ENCODE peak calls at places on chromosomes 3 and 15, in seven cellular contexts. B is NCI-H1092; D is NCI-H2081; G is posterior cingulate gyrus; F is stimulated activated CD8-positive, alpha-beta memory T cell treated with anti-CD3 and anti-CD28 coated beads, Interleukin-2, amount 100 ng/mL, for 48 hours; A is ELF-1; E is transverse colon. H is an unnamed sample.

GRCh38 chr15:51917493-51917892 is 54.1 kb downstream of the LEO1 start:
- DNase-seq in A (peak), E (no peak), F (no peak), D (peak), G (no peak), B (no peak), H (no peak)

GRCh38 chr15:30001592-30001991 is 81.2 kb upstream of the GOLGA8J start:
- DNase-seq in G (peak), F (no peak), B (no peak), E (no peak), D (no peak), A (no peak), H (peak)

GRCh38 chr15:27796405-27797085 is 302.6 kb downstream of the OCA2 start:
- DNase-seq in E (no peak), B (peak), F (no peak), D (peak), G (no peak), A (no peak), H (no peak)

GRCh38 chr3:1190576-1190975 is 97.8 kb downstream of the CNTN6 start:
- DNase-seq in D (no peak), E (no peak), F (no peak), B (no peak), A (no peak), G (no peak), H (no peak)

GRCh38 chr3:67653425-67654098 is 850 bp downstream of the SUCLG2 start:
- DNase-seq in G (no peak), B (no peak), A (no peak), D (peak), E (no peak), F (no peak), H (no peak)

GRCh38 chr3:129278970-129279906 is 568 bp downstream of the HMCES start:
- DNase-seq in F (peak), B (peak), D (peak), E (peak), G (peak), A (peak), H (no peak)

GRCh38 chr15:99961011-99961441 is 227.8 kb upstream of the LYSMD4 start:
- DNase-seq in B (no peak), A (peak), D (no peak), F (no peak), E (no peak), G (no peak), H (no peak)

GRCh38 chr3:78823859-78824258 is 943.9 kb downstream of the ROBO1 start:
- DNase-seq in A (no peak), E (no peak), D (no peak), F (no peak), B (no peak), G (no peak), H (no peak)

GRCh38 chr3:194333981-194334320 is 17.2 kb downstream of the CPN2 start:
- DNase-seq in F (no peak), G (no peak), E (no peak), A (no peak), D (no peak), B (no peak), H (no peak)

GRCh38 chr3:34783881-34784280 is 855.4 kb upstream of the ARPP21 start:
- DNase-seq in A (no peak), F (no peak), D (no peak), G (no peak), B (no peak), E (no peak), H (no peak)

GRCh38 chr15:97963779-97964178 is 3.3 kb downstream of the ARRDC4 start:
- DNase-seq in F (no peak), D (no peak), E (peak), A (no peak), G (no peak), B (no peak), H (no peak)

GRCh38 chr3:171256445-171257250 is 203.6 kb downstream of the TNIK start:
- DNase-seq in E (no peak), F (no peak), D (no peak), G (no peak), A (no peak), B (no peak), H (no peak)

GRCh38 chr3:62013931-62014330 is 359.4 kb downstream of the FEZF2 start:
- DNase-seq in F (no peak), D (no peak), G (no peak), E (no peak), B (no peak), A (no peak), H (no peak)

GRCh38 chr15:25790003-25790660 is 73.0 kb downstream of the ATP10A start:
- DNase-seq in D (no peak), E (peak), B (no peak), A (no peak), G (no peak), F (peak), H (peak)

GRCh38 chr3:99970198-99970597 is 144.1 kb downstream of the FILIP1L start:
- DNase-seq in A (no peak), E (no peak), D (no peak), F (no peak), G (no peak), B (no peak), H (no peak)

GRCh38 chr15:89307791-89308190 is 26.8 kb downstream of the POLG start:
- DNase-seq in B (no peak), G (no peak), E (no peak), F (no peak), D (no peak), A (no peak), H (no peak)

GRCh38 chr15:83462953-83463433 is 15.9 kb downstream of the SH3GL3 start:
- DNase-seq in F (no peak), G (no peak), E (no peak), A (no peak), D (no peak), B (no peak), H (no peak)